ENCODE peak calls at places on chromosome 12, in five cellular contexts. V is tibial nerve, Z is pancreas, L is K562, B is MM.1S. H is an unnamed sample. For H3K36me3, the result is how much of the 10 kb centered on the place peaks cover.

GRCh38 chr12:67651380-67651695 is 2.8 kb downstream of the DYRK2 start:
- DNase-seq in V (no peak), Z (no peak), L (no peak), B (peak), H (peak)

GRCh38 chr12:66197413-66198055 is 8.5 kb downstream of the IRAK3 start:
- DNase-seq in V (no peak), Z (no peak), L (no peak), B (no peak), H (no peak)

GRCh38 chr12:64180951-64181350 is 41.1 kb downstream of the KICS2 start:
- DNase-seq in V (no peak), Z (no peak), L (no peak), B (no peak), H (no peak)

GRCh38 chr12:130715150-130715995 is 726 bp downstream of the RIMBP2 start:
- DNase-seq in V (no peak), Z (no peak), L (no peak), B (no peak), H (no peak)

GRCh38 chr12:30822385-30823139 is 67.8 kb upstream of the CAPRIN2 start:
- DNase-seq in V (peak), Z (peak), L (no peak), B (peak), H (peak)

GRCh38 chr12:67155863-67156262 is 113.3 kb upstream of the CAND1 start:
- DNase-seq in V (no peak), Z (no peak), L (no peak), B (no peak), H (no peak)

GRCh38 chr12:15152456-15152855 is 68.8 kb downstream of the RERG start:
- DNase-seq in V (no peak), Z (no peak), L (no peak), B (no peak), H (no peak)

GRCh38 chr12:8822298-8822697 is at the start of gene A2ML1:
- DNase-seq in V (no peak), Z (no peak), L (no peak), B (no peak), H (no peak)

GRCh38 chr12:66061557-66062279 is 68.8 kb downstream of the LLPH start:
- DNase-seq in V (no peak), Z (no peak), L (no peak), B (no peak), H (no peak)

GRCh38 chr12:16008442-16008841 is 97.3 kb downstream of the DERA start:
- DNase-seq in V (no peak), Z (no peak), L (peak), B (no peak), H (no peak)

GRCh38 chr12:75738486-75738885 is 227.1 kb upstream of the KRR1 start:
- DNase-seq in V (no peak), Z (no peak), L (no peak), B (no peak), H (no peak)

GRCh38 chr12:67364228-67364627 is 95.1 kb downstream of the CAND1 start:
- DNase-seq in V (no peak), Z (no peak), L (no peak), B (no peak), H (no peak)

GRCh38 chr12:29043069-29043468 is 106.0 kb upstream of the FAR2 start:
- DNase-seq in V (no peak), Z (no peak), L (no peak), B (no peak), H (no peak)

GRCh38 chr12:122836027-122836921 is 1.0 kb downstream of the HIP1R start:
- DNase-seq in V (no peak), Z (no peak), L (peak), B (peak), H (peak)

GRCh38 chr12:108131657-108132126 is 2.6 kb downstream of the WSCD2 start:
- DNase-seq in V (no peak), Z (no peak), L (no peak), B (no peak), H (no peak)

GRCh38 chr12:76804435-76804976 is 40.6 kb downstream of the ZDHHC17 start:
- DNase-seq in V (no peak), Z (no peak), L (peak), B (no peak), H (no peak)

GRCh38 chr12:103373088-103373523 is 122.7 kb downstream of the C12orf42 start:
- DNase-seq in V (no peak), Z (no peak), L (no peak), B (no peak), H (no peak)

GRCh38 chr12:4958697-4959375 is 49.1 kb downstream of the KCNA1 start:
- DNase-seq in V (no peak), Z (no peak), L (no peak), B (no peak), H (no peak)

GRCh38 chr12:18387706-18388105 is 126.4 kb downstream of the PIK3C2G start:
- DNase-seq in V (no peak), Z (no peak), L (no peak), B (no peak), H (no peak)

GRCh38 chr12:108583971-108584370 is 13.9 kb downstream of the TMEM119 start:
- DNase-seq in V (no peak), Z (no peak), L (no peak), B (no peak), H (no peak)

GRCh38 chr12:56040963-56041578 is 647 bp upstream of the RPS26 start:
- DNase-seq in V (no peak), Z (no peak), L (no peak), B (no peak), H (no peak)

GRCh38 chr12:93315907-93316622 is 61.7 kb upstream of the NUDT4 start:
- DNase-seq in V (no peak), Z (no peak), L (peak), B (no peak), H (no peak)
- H3K4me3 ChIP-seq in V (no peak), Z (no peak), L (peak), B (no peak), H (no peak)

GRCh38 chr12:50518129-50518528 is 13.3 kb downstream of the DIP2B start:
- DNase-seq in V (no peak), Z (no peak), L (no peak), B (no peak), H (no peak)
- H3K27ac ChIP-seq in V (peak), Z (no peak), L (no peak), B (peak), H (peak)

GRCh38 chr12:46198913-46199312 is 69.9 kb downstream of the SLC38A1 start:
- DNase-seq in V (no peak), Z (no peak), L (no peak), B (no peak), H (no peak)

GRCh38 chr12:46201284-46201789 is 67.5 kb downstream of the SLC38A1 start:
- DNase-seq in V (no peak), Z (no peak), L (no peak), B (no peak), H (no peak)

GRCh38 chr12:46200551-46200950 is 68.3 kb downstream of the SLC38A1 start:
- DNase-seq in V (no peak), Z (no peak), L (no peak), B (peak), H (no peak)

DNA sequence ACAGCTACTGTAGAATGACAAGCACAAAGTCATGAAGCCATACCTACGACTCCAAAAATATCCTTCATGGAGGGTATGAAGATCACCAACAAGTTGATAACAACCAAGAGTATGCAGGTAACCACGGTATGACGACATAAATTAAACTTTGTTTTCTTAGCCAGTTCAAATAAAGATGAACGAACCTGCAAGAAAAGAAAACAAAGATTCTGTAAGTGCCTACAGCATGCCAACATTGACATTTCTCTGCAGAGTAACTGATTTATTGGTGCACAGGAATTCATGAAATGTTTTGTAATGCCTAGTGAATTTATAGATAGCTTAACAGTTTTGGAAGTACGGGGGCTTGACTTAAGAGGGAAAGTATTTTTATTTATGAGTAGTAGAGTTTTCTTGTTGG is 71.0 kb downstream of the SLC38A1 start:
- DNase-seq in V (no peak), Z (no peak), L (no peak), B (no peak), H (no peak)
- H3K36me3 ChIP-seq in V (under half), Z (under half), L (half or more), B (under half), H (half or more)

GRCh38 chr12:47779943-47780504 is 7.0 kb downstream of the SLC48A1 start:
- DNase-seq in V (no peak), Z (peak), L (no peak), B (no peak), H (no peak)
- H3K4me3 ChIP-seq in V (no peak), Z (no peak), L (no peak), B (no peak), H (no peak)

GRCh38 chr12:124790650-124791400 is 72.8 kb downstream of the SCARB1 start:
- DNase-seq in V (no peak), Z (no peak), L (no peak), B (no peak), H (no peak)
- H3K27ac ChIP-seq in V (no peak), Z (no peak), L (no peak), B (no peak), H (no peak)

GRCh38 chr12:100213016-100213891 is 12.6 kb downstream of the ACTR6 start:
- DNase-seq in V (no peak), Z (no peak), L (no peak), B (no peak), H (no peak)

GRCh38 chr12:100215209-100215608 is 14.6 kb downstream of the ACTR6 start:
- DNase-seq in V (no peak), Z (no peak), L (no peak), B (no peak), H (no peak)

GRCh38 chr12:100214518-100214917 is 13.9 kb downstream of the ACTR6 start:
- DNase-seq in V (no peak), Z (no peak), L (no peak), B (no peak), H (no peak)

GRCh38 chr12:100208834-100209233 is 8.2 kb downstream of the ACTR6 start:
- DNase-seq in V (no peak), Z (no peak), L (no peak), B (no peak), H (no peak)

DNA sequence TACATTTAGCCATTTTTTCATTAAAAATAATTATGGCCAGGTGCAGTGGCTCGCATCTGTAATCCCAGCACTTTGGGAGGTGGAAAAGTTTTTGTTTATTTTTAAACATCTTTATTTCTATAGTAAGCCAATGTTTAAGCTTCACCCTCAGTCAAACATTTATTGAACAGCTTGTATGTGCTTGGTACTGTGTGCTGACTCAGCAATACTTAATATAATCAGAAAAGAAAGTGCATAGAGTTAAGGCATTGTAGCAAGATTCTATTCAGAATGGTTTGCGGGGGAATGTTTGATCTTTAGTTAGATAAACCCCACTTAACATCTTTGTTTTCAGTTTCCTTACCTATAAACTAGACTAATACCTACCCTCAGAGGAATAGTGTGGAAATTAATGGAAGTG is 11.1 kb downstream of the ACTR6 start:
- DNase-seq in V (no peak), Z (no peak), L (no peak), B (no peak), H (no peak)
- H3K36me3 ChIP-seq in V (under half), Z (under half), L (half or more), B (under half), H (under half)

DNA sequence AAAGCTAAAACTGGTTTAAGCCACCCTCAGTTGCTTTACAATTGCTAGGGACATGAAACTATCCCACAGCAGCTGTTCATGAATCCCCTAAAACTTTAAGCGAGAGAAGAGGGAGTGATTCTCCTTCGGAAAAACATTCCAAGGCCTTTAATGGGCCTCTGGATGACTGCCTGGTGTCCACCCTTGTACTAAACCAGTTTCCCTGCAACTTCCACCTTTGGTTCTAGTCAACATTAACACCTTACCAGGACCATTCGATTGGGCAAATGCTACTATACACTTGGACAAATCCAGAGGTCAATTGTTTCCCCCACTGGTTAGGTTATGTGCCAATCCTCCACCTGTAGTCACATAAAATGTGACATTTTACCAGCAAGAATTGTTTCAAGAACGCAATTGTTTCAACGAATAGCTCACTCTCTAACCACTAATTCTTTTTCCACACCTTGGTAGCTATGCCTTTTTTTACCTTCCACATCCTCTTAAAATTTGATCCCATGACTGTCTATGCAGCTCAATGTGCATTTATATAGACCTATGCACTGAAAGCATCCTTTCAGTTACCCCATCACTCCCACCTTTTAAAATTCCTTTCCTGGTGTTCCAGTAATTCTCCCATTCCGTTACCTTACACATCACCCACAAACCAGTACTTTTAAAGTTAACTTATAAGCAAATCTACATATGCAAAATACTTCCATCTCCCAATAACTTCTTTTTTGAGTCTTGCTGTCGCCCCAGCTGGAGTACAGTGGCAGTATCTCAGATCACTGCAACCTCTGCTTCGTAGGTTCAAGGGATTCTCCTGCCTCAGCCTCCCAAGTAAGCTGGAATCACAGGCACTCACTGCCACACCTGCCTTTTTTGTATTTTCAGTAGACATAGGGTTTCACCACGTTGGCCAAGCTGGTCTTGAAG is 3.6 kb downstream of the UBC start:
- DNase-seq in V (no peak), Z (no peak), L (peak), B (no peak), H (no peak)
- H3K4me3 ChIP-seq in V (no peak), Z (no peak), L (no peak), B (no peak), H (no peak)

DNA sequence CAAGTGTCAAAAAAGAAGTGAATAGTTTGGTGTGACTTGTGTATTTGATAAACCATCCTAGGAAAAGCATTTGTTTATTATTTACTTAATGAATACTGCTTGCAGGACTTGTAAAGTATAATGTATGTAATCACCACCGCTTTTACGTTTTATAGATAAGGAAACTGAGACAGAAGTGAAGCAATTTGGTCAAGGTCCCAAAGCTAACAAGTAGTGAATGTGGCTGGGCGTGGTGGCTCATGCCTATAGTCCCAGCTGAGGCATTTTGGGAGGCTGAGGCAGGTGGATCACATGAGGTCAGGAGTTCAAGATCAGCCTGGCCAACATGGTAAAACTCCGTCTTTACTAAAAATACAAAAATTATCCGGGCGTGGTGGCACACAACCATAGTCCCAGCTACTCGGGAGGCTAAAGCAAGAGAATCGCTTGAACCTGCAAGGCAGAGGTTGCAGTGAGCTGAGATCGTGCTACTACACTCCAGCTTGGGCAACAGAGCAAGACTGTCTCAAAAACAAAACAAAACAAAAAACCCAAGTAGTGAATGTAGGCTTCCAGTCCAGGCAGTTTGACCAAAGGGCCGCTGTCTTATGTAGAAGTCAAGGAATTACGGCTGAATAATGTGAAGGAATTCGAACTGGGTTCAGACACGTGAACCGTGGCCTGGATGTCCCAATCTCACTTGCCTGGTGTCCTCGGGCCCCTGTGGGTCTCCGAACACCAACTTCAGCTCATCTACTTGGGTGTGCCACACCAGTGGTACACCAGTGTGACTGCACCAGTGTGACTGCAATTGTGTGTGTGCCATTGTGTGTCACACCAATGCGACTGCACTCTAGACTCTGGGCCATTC is 88.3 kb upstream of the MED13L start:
- DNase-seq in V (no peak), Z (no peak), L (no peak), B (no peak), H (no peak)
- H3K27ac ChIP-seq in V (no peak), Z (no peak), L (no peak), B (no peak), H (no peak)

GRCh38 chr12:11697670-11698387 is 48.4 kb downstream of the ETV6 start:
- DNase-seq in V (no peak), Z (no peak), L (no peak), B (no peak), H (no peak)
- H3K36me3 ChIP-seq in V (under half), Z (under half), L (under half), B (under half), H (under half)

GRCh38 chr12:85280138-85280983 is at the start of gene ALX1:
- DNase-seq in V (no peak), Z (peak), L (no peak), B (no peak), H (no peak)
- H3K4me3 ChIP-seq in V (peak), Z (no peak), L (no peak), B (peak), H (no peak)

H was measured in CD4-positive, alpha-beta memory T cell.